ENCODE peak calls at places on chromosome 14, in five cellular contexts. S is HS-5; L is endodermal cell; K is spleen; G is stimulated activated CD4-positive, alpha-beta T cell treated with anti-CD3 and anti-CD28 coated beads, TNF-alpha, amount 100 ng/mL, for 4 hours. C is an unnamed sample.

GRCh38 chr14:20684662-20685456 is 499 bp downstream of the RNASE4 start:
- DNase-seq in S (peak), L (no peak), K (no peak), G (no peak), C (peak)

GRCh38 chr14:88868558-88869159 is 44.2 kb downstream of the TTC8 start:
- DNase-seq in S (no peak), L (no peak), K (no peak), G (no peak), C (peak)

GRCh38 chr14:63475761-63476160 is 67.4 kb downstream of the PPP2R5E start:
- DNase-seq in S (no peak), L (no peak), K (no peak), G (no peak), C (peak)

GRCh38 chr14:69083181-69083580 is 69.7 kb downstream of the DCAF5 start:
- DNase-seq in S (no peak), L (no peak), K (no peak), G (no peak), C (no peak)

GRCh38 chr14:55129428-55130193 is 559 bp downstream of the LGALS3 start:
- DNase-seq in S (no peak), L (peak), K (peak), G (peak), C (peak)

GRCh38 chr14:76546426-76547221 is 170.7 kb downstream of the ESRRB start:
- DNase-seq in S (no peak), L (peak), K (no peak), G (no peak), C (peak)

GRCh38 chr14:69138189-69138535 is 14.8 kb downstream of the DCAF5 start:
- DNase-seq in S (no peak), L (no peak), K (no peak), G (no peak), C (no peak)

GRCh38 chr14:92122761-92123160 is 992 bp downstream of the CPSF2 start:
- DNase-seq in S (no peak), L (no peak), K (no peak), G (no peak), C (no peak)

GRCh38 chr14:101843665-101844064 is 82.2 kb downstream of the PPP2R5C start:
- DNase-seq in S (no peak), L (no peak), K (peak), G (no peak), C (peak)

GRCh38 chr14:54713364-54713763 is 146.4 kb downstream of the SAMD4A start:
- DNase-seq in S (no peak), L (no peak), K (no peak), G (no peak), C (no peak)

GRCh38 chr14:28361486-28361885 is 405.1 kb upstream of the FOXG1 start:
- DNase-seq in S (no peak), L (no peak), K (no peak), G (no peak), C (no peak)

GRCh38 chr14:103723176-103724081 is 7.8 kb downstream of the ZFYVE21 start:
- DNase-seq in S (no peak), L (no peak), K (no peak), G (no peak), C (no peak)

GRCh38 chr14:106877527-106877926 is 1351.1 kb downstream of the TMEM121 start:
- DNase-seq in S (no peak), L (no peak), K (no peak), G (no peak), C (peak)

GRCh38 chr14:99441157-99441870 is 39.3 kb downstream of the SETD3 start:
- DNase-seq in S (no peak), L (peak), K (no peak), G (no peak), C (peak)

GRCh38 chr14:28406181-28406580 is 360.4 kb upstream of the FOXG1 start:
- DNase-seq in S (no peak), L (no peak), K (no peak), G (no peak), C (no peak)

GRCh38 chr14:72801381-72801812 is 92.5 kb downstream of the DPF3 start:
- DNase-seq in S (peak), L (no peak), K (no peak), G (no peak), C (no peak)

GRCh38 chr14:47526591-47527244 is 148.7 kb downstream of the MDGA2 start:
- DNase-seq in S (no peak), L (no peak), K (no peak), G (no peak), C (no peak)

GRCh38 chr14:53619625-53620324 is 336.9 kb downstream of the BMP4 start:
- DNase-seq in S (no peak), L (no peak), K (no peak), G (no peak), C (no peak)

GRCh38 chr14:23227566-23227965 is 10.2 kb upstream of the RNF212B start:
- DNase-seq in S (no peak), L (no peak), K (no peak), G (no peak), C (no peak)

GRCh38 chr14:59313063-59314018 is 124.9 kb downstream of the DAAM1 start:
- DNase-seq in S (no peak), L (no peak), K (no peak), G (no peak), C (peak)

C was measured in SK-MEL-5.